ENCODE peak calls at places on chromosome 10, in nine cellular contexts. T, O, Y, D, A, Z, H, J and U are unnamed samples.

GRCh38 chr10:88913157-88913556 is 33.1 kb downstream of the STAMBPL1 start:
- DNase-seq in T (no peak), O (no peak), Y (no peak), D (no peak), A (no peak), Z (peak), H (no peak), J (no peak), U (no peak)

GRCh38 chr10:23063387-23064287 is 31.7 kb upstream of the MSRB2 start:
- DNase-seq in T (no peak), O (no peak), Y (no peak), D (no peak), A (no peak), Z (peak), H (no peak), J (no peak), U (no peak)

GRCh38 chr10:74539317-74539716 is 287.1 kb upstream of the KAT6B start:
- DNase-seq in T (no peak), O (no peak), Y (no peak), D (no peak), A (no peak), Z (no peak), H (no peak), J (no peak), U (no peak)

GRCh38 chr10:48759113-48759901 is 74.6 kb downstream of the WDFY4 start:
- DNase-seq in T (no peak), O (no peak), Y (no peak), D (no peak), A (no peak), Z (no peak), H (no peak), J (no peak), U (no peak)

GRCh38 chr10:52216852-52217251 is 97.2 kb upstream of the DKK1 start:
- DNase-seq in T (peak), O (no peak), Y (no peak), D (peak), A (peak), Z (peak), H (peak), J (no peak), U (no peak)

GRCh38 chr10:8962249-8962648 is 907.8 kb downstream of the GATA3 start:
- DNase-seq in T (no peak), O (no peak), Y (no peak), D (no peak), A (no peak), Z (no peak), H (no peak), J (no peak), U (no peak)

GRCh38 chr10:3137958-3138726 is 34.4 kb downstream of the PITRM1 start:
- DNase-seq in T (no peak), O (no peak), Y (no peak), D (no peak), A (no peak), Z (no peak), H (no peak), J (no peak), U (no peak)

GRCh38 chr10:118564652-118565051 is 30.8 kb downstream of the PRLHR start:
- DNase-seq in T (peak), O (peak), Y (no peak), D (peak), A (peak), Z (no peak), H (peak), J (no peak), U (no peak)

GRCh38 chr10:308101-308500 is 172.8 kb downstream of the ZMYND11 start:
- DNase-seq in T (no peak), O (no peak), Y (no peak), D (no peak), A (no peak), Z (no peak), H (no peak), J (no peak), U (no peak)

GRCh38 chr10:45602082-45602730 is 70.4 kb downstream of the ZFAND4 start:
- DNase-seq in T (no peak), O (no peak), Y (no peak), D (no peak), A (no peak), Z (peak), H (peak), J (no peak), U (no peak)

GRCh38 chr10:317219-317868 is 182.1 kb downstream of the ZMYND11 start:
- DNase-seq in T (no peak), O (no peak), Y (no peak), D (no peak), A (no peak), Z (peak), H (no peak), J (peak), U (no peak)

GRCh38 chr10:62188021-62188616 is 80.5 kb downstream of the RTKN2 start:
- DNase-seq in T (no peak), O (no peak), Y (no peak), D (no peak), A (no peak), Z (no peak), H (no peak), J (no peak), U (no peak)

GRCh38 chr10:69340695-69341094 is 62.4 kb downstream of the HK1 start:
- DNase-seq in T (no peak), O (no peak), Y (no peak), D (no peak), A (no peak), Z (no peak), H (no peak), J (no peak), U (no peak)

GRCh38 chr10:132306951-132307751 is 599 bp downstream of the STK32C start:
- DNase-seq in T (no peak), O (no peak), Y (peak), D (no peak), A (no peak), Z (peak), H (no peak), J (peak), U (no peak)

GRCh38 chr10:30435068-30435422 is 1.1 kb downstream of the MAP3K8 start:
- DNase-seq in T (no peak), O (no peak), Y (no peak), D (no peak), A (no peak), Z (peak), H (peak), J (no peak), U (no peak)

GRCh38 chr10:133062635-133063034 is 25.1 kb upstream of the ADGRA1 start:
- DNase-seq in T (no peak), O (no peak), Y (no peak), D (no peak), A (no peak), Z (no peak), H (no peak), J (no peak), U (no peak)

GRCh38 chr10:17235136-17235535 is 7.1 kb downstream of the VIM start:
- DNase-seq in T (no peak), O (no peak), Y (no peak), D (no peak), A (peak), Z (no peak), H (peak), J (no peak), U (no peak)

GRCh38 chr10:9331583-9332008 is 1277.1 kb downstream of the GATA3 start:
- DNase-seq in T (peak), O (peak), Y (no peak), D (peak), A (peak), Z (peak), H (peak), J (no peak), U (peak)

GRCh38 chr10:119542990-119543813 is 683 bp upstream of the RGS10 start:
- DNase-seq in T (no peak), O (peak), Y (peak), D (peak), A (peak), Z (peak), H (peak), J (peak), U (no peak)

GRCh38 chr10:105691811-105692210 is 1050.7 kb downstream of the SORCS3 start:
- DNase-seq in T (peak), O (peak), Y (no peak), D (no peak), A (peak), Z (no peak), H (no peak), J (no peak), U (no peak)

GRCh38 chr10:63798599-63799498 is 277.6 kb downstream of the REEP3 start:
- DNase-seq in T (peak), O (no peak), Y (no peak), D (peak), A (no peak), Z (peak), H (peak), J (peak), U (peak)

GRCh38 chr10:35225204-35225603 is 98.6 kb downstream of the CREM start:
- DNase-seq in T (no peak), O (no peak), Y (no peak), D (no peak), A (no peak), Z (no peak), H (no peak), J (no peak), U (peak)

GRCh38 chr10:18949391-18949790 is 99.2 kb upstream of the MALRD1 start:
- DNase-seq in T (no peak), O (no peak), Y (no peak), D (no peak), A (no peak), Z (peak), H (no peak), J (no peak), U (no peak)

GRCh38 chr10:95560288-95561199 is 627 bp downstream of the SORBS1 start:
- DNase-seq in T (peak), O (no peak), Y (peak), D (peak), A (no peak), Z (peak), H (peak), J (peak), U (no peak)

GRCh38 chr10:34798654-34799053 is 16.4 kb downstream of the PARD3 start:
- DNase-seq in T (no peak), O (no peak), Y (no peak), D (no peak), A (no peak), Z (no peak), H (no peak), J (no peak), U (no peak)

GRCh38 chr10:18545626-18546025 is 105.8 kb downstream of the NSUN6 start:
- DNase-seq in T (no peak), O (no peak), Y (no peak), D (no peak), A (no peak), Z (peak), H (no peak), J (no peak), U (no peak)

GRCh38 chr10:124049484-124049883 is 43.9 kb downstream of the CHST15 start:
- DNase-seq in T (no peak), O (no peak), Y (no peak), D (no peak), A (no peak), Z (no peak), H (peak), J (no peak), U (no peak)

GRCh38 chr10:86305521-86305920 is 61.1 kb downstream of the GRID1 start:
- DNase-seq in T (no peak), O (no peak), Y (no peak), D (no peak), A (no peak), Z (no peak), H (no peak), J (no peak), U (no peak)

GRCh38 chr10:68144709-68145108 is 35.4 kb downstream of the MYPN start:
- DNase-seq in T (no peak), O (no peak), Y (no peak), D (no peak), A (no peak), Z (no peak), H (no peak), J (no peak), U (no peak)